ENCODE peak calls at places on chromosomes 2 and 18, in five cellular contexts. W is epithelial cell of esophagus, X is neural progenitor cell, S is neural crest cell, D is fibroblast of mammary gland. T is an unnamed sample.

GRCh38 chr18:13290856-13291271 is 72.3 kb downstream of the LDLRAD4 start:
- DNase-seq in W (no peak), X (no peak), S (no peak), D (no peak), T (no peak)

GRCh38 chr2:218400930-218401833 is 1.5 kb downstream of the CTDSP1 start:
- DNase-seq in W (no peak), X (peak; percentile 75), S (no peak), D (no peak), T (no peak)

GRCh38 chr18:37452697-37453385 is 112.8 kb downstream of the CELF4 start:
- DNase-seq in W (no peak), X (no peak), S (no peak), D (peak; percentile 2), T (no peak)

GRCh38 chr18:21777814-21778213 is 37.2 kb downstream of the MIB1 start:
- DNase-seq in W (no peak), X (no peak), S (no peak), D (no peak), T (no peak)

GRCh38 chr2:116979941-116980340 is 834.5 kb upstream of the DDX18 start:
- DNase-seq in W (no peak), X (peak; percentile 12), S (no peak), D (no peak), T (no peak)

GRCh38 chr2:205972113-205972512 is 113.9 kb downstream of the INO80D start:
- DNase-seq in W (no peak), X (no peak), S (no peak), D (no peak), T (no peak)

GRCh38 chr2:110157153-110157793 is 41.7 kb upstream of the MALL start:
- DNase-seq in W (peak; percentile 79), X (peak; percentile 32), S (no peak), D (peak; percentile 88), T (peak; percentile 49)

GRCh38 chr2:239959059-239959971 is 65.8 kb downstream of the NDUFA10 start:
- DNase-seq in W (no peak), X (no peak), S (no peak), D (no peak), T (no peak)

GRCh38 chr2:157257312-157258252 is at the start of gene GALNT5:
- DNase-seq in W (peak; percentile 74), X (peak; percentile 52), S (no peak), D (peak; percentile 64), T (no peak)

GRCh38 chr2:45960057-45960863 is 308.8 kb downstream of the PRKCE start:
- DNase-seq in W (peak; percentile 38), X (no peak), S (no peak), D (no peak), T (no peak)

GRCh38 chr2:155908567-155908966 is 424.0 kb downstream of the NR4A2 start:
- DNase-seq in W (peak; percentile 27), X (no peak), S (no peak), D (no peak), T (no peak)

GRCh38 chr2:239177325-239177724 is 223.5 kb downstream of the HDAC4 start:
- DNase-seq in W (no peak), X (no peak), S (no peak), D (no peak), T (no peak)

GRCh38 chr18:69935319-69936190 is 12.1 kb downstream of the CD226 start:
- DNase-seq in W (peak; percentile 49), X (peak; percentile 45), S (no peak), D (peak; percentile 33), T (no peak)

GRCh38 chr2:64979744-64980143 is 9.5 kb upstream of the SLC1A4 start:
- DNase-seq in W (peak; percentile 92), X (no peak), S (no peak), D (peak; percentile 11), T (no peak)

GRCh38 chr2:219912530-219912929 is 285.1 kb downstream of the SLC4A3 start:
- DNase-seq in W (peak; percentile 28), X (peak; percentile 51), S (no peak), D (peak; percentile 65), T (no peak)

GRCh38 chr18:22558945-22559385 is 141.2 kb upstream of the CTAGE1 start:
- DNase-seq in W (peak; percentile 59), X (peak; percentile 49), S (peak; percentile 8), D (peak; percentile 69), T (no peak)

GRCh38 chr2:102446936-102447335 is 24.0 kb downstream of the IL18RAP start:
- DNase-seq in W (no peak), X (no peak), S (no peak), D (no peak), T (no peak)

GRCh38 chr2:102439065-102439695 is 16.2 kb downstream of the IL18RAP start:
- DNase-seq in W (peak; percentile 84), X (no peak), S (no peak), D (peak; percentile 67), T (no peak)

GRCh38 chr2:102438578-102438977 is 15.6 kb downstream of the IL18RAP start:
- DNase-seq in W (no peak), X (no peak), S (no peak), D (no peak), T (no peak)

GRCh38 chr2:102444233-102444632 is 21.3 kb downstream of the IL18RAP start:
- DNase-seq in W (no peak), X (no peak), S (no peak), D (no peak), T (no peak)

GRCh38 chr2:102442967-102443828 is 20.2 kb downstream of the IL18RAP start:
- DNase-seq in W (peak; percentile 54), X (peak; percentile 40), S (peak; percentile 13), D (peak; percentile 52), T (peak; percentile 52)
- TF ChIP-seq CTCF in W (peak; percentile 76), X (peak; percentile 76), S (peak; percentile 82), D (peak; percentile 87), T (peak; percentile 52)

DNA sequence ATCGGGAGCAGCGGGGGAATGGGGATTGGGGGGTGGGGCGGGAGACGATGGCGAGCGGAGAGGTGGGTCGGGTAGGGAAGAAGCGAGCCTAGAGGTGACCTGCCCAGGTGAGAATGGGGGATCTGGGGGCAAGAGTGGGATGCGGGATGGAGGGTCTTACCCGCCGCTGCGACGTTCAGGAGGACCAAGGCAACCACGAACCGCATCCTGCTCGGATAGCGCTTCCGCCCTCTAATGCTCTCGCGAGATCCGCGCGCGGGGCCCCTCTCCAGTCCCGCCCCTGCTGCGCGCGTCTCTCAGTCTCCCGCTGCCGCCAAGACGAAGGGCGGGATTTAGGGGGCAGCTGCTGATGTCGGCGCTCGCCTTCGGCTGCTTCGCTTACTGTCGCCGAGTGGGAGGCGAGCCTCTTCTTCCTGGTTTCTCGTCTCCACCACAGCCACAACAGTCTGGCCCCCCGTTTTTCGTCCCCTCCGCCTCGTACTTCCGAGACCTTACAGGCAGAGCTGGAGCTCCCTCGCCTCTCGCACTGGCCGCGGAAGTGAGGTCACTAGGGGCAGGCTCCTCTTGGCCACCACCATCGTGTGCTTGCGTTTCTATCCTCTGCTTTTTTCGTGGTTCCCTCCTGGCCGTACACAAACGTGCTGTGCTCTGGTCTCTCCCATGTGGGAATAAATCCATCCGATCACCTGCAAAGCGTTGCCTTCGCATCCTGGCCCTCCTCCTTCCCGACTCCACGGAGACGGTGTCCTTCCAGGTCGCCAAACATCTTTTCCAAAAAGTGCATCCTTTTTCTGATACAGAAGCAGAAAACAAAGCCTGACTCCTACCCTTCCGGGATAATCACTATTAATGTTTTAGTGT is at the start of gene TGOLN2:
- DNase-seq in W (peak; percentile 92), X (peak; percentile 97), S (peak; percentile 85), D (peak; percentile 84), T (peak; percentile 97)
- TF ChIP-seq CTCF in W (no peak), X (peak; percentile 17), S (no peak), D (no peak), T (no peak)

GRCh38 chr2:119158563-119159347 is at the start of gene C1QL2:
- DNase-seq in W (no peak), X (peak; percentile 83), S (peak; percentile 18), D (no peak), T (no peak)
- TF ChIP-seq CTCF in W (no peak), X (peak; percentile 52), S (peak; percentile 40), D (no peak), T (no peak)

GRCh38 chr18:10027031-10027430 is 113.2 kb downstream of the VAPA start:
- DNase-seq in W (no peak), X (no peak), S (no peak), D (no peak), T (no peak)

GRCh38 chr18:10027461-10027860 is 113.6 kb downstream of the VAPA start:
- DNase-seq in W (no peak), X (no peak), S (no peak), D (no peak), T (no peak)

GRCh38 chr18:10030816-10031541 is 117.2 kb downstream of the VAPA start:
- DNase-seq in W (no peak), X (no peak), S (no peak), D (peak; percentile 14), T (no peak)

GRCh38 chr18:10032331-10032979 is 118.6 kb downstream of the VAPA start:
- DNase-seq in W (no peak), X (peak; percentile 73), S (no peak), D (no peak), T (peak; percentile 55)

GRCh38 chr18:10029711-10030110 is 115.9 kb downstream of the VAPA start:
- DNase-seq in W (no peak), X (no peak), S (no peak), D (no peak), T (no peak)
- TF ChIP-seq CTCF in W (no peak), X (no peak), S (no peak), D (no peak), T (no peak)

GRCh38 chr2:8285081-8285480 is 396.8 kb upstream of the ID2 start:
- DNase-seq in W (no peak), X (peak; percentile 25), S (no peak), D (peak; percentile 45), T (no peak)
- TF ChIP-seq CTCF in W (no peak), X (peak; percentile 43), S (peak; percentile 26), D (peak; percentile 50), T (no peak)

DNA sequence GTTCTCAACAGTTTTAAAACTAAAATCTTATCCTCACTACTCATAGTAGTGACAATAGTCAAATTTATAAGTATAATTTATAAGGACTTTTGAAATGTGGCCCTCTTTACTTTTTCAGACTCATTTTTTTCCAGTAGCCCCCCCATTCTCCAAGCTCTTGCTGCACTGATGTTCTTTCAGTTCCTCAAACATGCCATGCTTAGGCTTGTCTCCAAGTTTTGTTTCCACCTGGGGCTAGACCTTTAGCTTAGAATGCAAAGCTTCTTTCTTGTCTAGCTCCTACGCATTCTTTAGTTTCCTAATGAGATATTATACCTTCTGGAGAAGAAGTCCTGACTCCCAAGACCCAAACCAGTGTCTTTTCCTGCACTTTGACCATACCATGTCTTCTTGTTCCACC is 222.6 kb downstream of the NOL4 start:
- DNase-seq in W (no peak), X (no peak), S (no peak), D (no peak), T (no peak)
- TF ChIP-seq CTCF in W (no peak), X (no peak), S (no peak), D (no peak), T (no peak)

GRCh38 chr2:10414591-10414990 is 33.5 kb downstream of the ODC1 start:
- DNase-seq in W (no peak), X (no peak), S (no peak), D (no peak), T (no peak)
- TF ChIP-seq CTCF in W (no peak), X (no peak), S (no peak), D (no peak), T (no peak)